ENCODE peak calls at places on chromosomes 3 and 15, in seven cellular contexts. W is breast epithelium, T is GM12891, C is esophagus muscularis mucosa, J is SK-N-SH, B is HCT116, D is Panc1. M is an unnamed sample.

GRCh38 chr3:108022316-108023150 is 68.3 kb downstream of the CD47 start:
- DNase-seq in D (no peak), W (no peak), B (no peak), T (no peak), C (no peak), J (no peak), M (peak; percentile 69)

GRCh38 chr3:67381667-67382272 is 272.6 kb downstream of the SUCLG2 start:
- DNase-seq in B (no peak), J (peak; percentile 23), D (no peak), C (no peak), T (no peak), W (no peak), M (no peak)

GRCh38 chr3:33277193-33277882 is at the start of gene FBXL2:
- DNase-seq in C (no peak), J (peak; percentile 98), T (peak; percentile 55), B (peak; percentile 57), W (peak; percentile 70), D (no peak), M (peak; percentile 73)

GRCh38 chr3:185796431-185797107 is 28.3 kb downstream of the IGF2BP2 start:
- DNase-seq in C (no peak), T (no peak), J (no peak), B (peak; percentile 97), D (peak; percentile 94), W (no peak), M (no peak)

GRCh38 chr3:112653881-112654300 is 12.9 kb upstream of the CCDC80 start:
- DNase-seq in C (no peak), D (no peak), J (no peak), T (no peak), B (no peak), W (no peak), M (no peak)

GRCh38 chr3:41200669-41201021 is 1.3 kb downstream of the CTNNB1 start:
- DNase-seq in C (no peak), W (no peak), D (no peak), T (no peak), J (no peak), B (no peak), M (no peak)

GRCh38 chr15:50066202-50066601 is 52.8 kb downstream of the ATP8B4 start:
- DNase-seq in D (no peak), J (no peak), T (no peak), B (no peak), C (no peak), W (no peak), M (no peak)

GRCh38 chr3:33637482-33637881 is 80.6 kb downstream of the CLASP2 start:
- DNase-seq in C (no peak), D (no peak), T (no peak), J (no peak), B (no peak), W (no peak), M (no peak)

GRCh38 chr15:41559489-41560177 is 621 bp downstream of the TYRO3 start:
- DNase-seq in B (no peak), C (no peak), W (no peak), T (no peak), J (peak; percentile 66), D (no peak), M (peak; percentile 31)

GRCh38 chr3:152826476-152826875 is 8.5 kb upstream of the P2RY1 start:
- DNase-seq in T (no peak), J (no peak), W (no peak), D (no peak), B (no peak), C (no peak), M (no peak)

GRCh38 chr15:78063966-78064365 is 13.5 kb downstream of the TBC1D2B start:
- DNase-seq in W (no peak), J (no peak), C (no peak), D (no peak), B (no peak), T (no peak), M (no peak)

GRCh38 chr3:123158330-123158729 is 43.4 kb upstream of the SEC22A start:
- DNase-seq in C (no peak), T (no peak), W (no peak), J (peak; percentile 19), D (no peak), B (no peak), M (no peak)

GRCh38 chr3:64539451-64540196 is 148.2 kb downstream of the ADAMTS9 start:
- DNase-seq in J (no peak), C (no peak), B (no peak), W (no peak), T (no peak), D (no peak), M (no peak)

GRCh38 chr3:64546856-64547255 is 140.9 kb downstream of the ADAMTS9 start:
- DNase-seq in T (no peak), W (no peak), J (no peak), D (no peak), B (no peak), C (no peak), M (no peak)

DNA sequence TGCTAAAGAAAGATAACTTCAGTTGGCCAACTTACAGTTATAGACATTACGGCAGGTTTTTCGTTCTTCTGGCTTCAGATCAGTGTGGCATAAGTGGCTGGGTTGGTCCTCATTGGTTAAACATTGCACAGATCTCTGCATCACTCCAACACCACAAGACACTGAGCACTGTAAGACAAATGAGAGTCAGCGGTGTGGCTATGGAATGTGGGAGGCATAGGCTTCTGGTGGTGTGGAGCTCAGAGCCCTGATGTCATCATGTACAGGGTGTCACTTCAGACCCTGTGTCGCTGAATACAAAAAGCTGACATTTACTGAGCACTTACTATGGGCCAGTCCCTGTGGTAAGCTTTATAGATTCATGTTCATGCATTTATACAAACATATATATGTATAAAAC is 146.0 kb downstream of the ADAMTS9 start:
- DNase-seq in D (no peak), J (no peak), W (no peak), B (no peak), T (no peak), C (no peak), M (no peak)
- TF ChIP-seq POLR2AphosphoS5 in D (no peak), J (no peak), W (no peak), B (no peak), T (no peak), C (no peak), M (no peak)

DNA sequence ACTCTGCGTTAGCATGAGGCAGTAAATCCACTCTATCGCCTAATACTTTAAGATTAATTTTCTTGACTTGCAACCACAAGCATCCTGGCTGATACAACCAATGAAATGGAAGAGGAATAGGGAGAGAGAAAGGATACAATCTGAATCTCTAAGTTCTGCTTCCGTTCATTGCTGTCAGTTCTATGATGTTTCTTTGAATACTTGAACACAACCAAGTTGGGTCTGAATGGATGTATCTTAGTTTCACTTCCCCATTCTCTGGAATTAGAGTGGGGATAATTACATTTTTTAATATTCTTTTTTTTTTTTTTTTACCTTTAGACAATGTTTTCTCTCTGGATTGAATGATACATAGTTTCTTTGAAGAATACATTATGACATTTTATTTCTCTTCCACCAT is 22.9 kb downstream of the PDE8A start:
- DNase-seq in B (no peak), J (no peak), W (no peak), D (no peak), T (no peak), C (no peak), M (no peak)
- TF ChIP-seq POLR2AphosphoS5 in B (no peak), J (no peak), W (no peak), D (no peak), T (no peak), C (no peak), M (no peak)

GRCh38 chr3:72903004-72903403 is 15.2 kb downstream of the GXYLT2 start:
- DNase-seq in W (no peak), T (no peak), C (no peak), J (no peak), D (peak; percentile 42), B (no peak), M (no peak)
- TF ChIP-seq POLR2AphosphoS5 in W (no peak), T (no peak), C (peak; percentile 53), J (no peak), D (no peak), B (no peak), M (no peak)

GRCh38 chr3:184240384-184241140 is 8.2 kb downstream of the ALG3 start:
- DNase-seq in B (no peak), C (no peak), T (no peak), D (no peak), J (no peak), W (no peak), M (no peak)

GRCh38 chr3:184239710-184240109 is 9.1 kb downstream of the ALG3 start:
- DNase-seq in B (no peak), J (no peak), D (no peak), W (no peak), T (no peak), C (no peak), M (no peak)

GRCh38 chr3:184242297-184242685 is 6.5 kb downstream of the ALG3 start:
- DNase-seq in C (no peak), J (no peak), B (no peak), D (no peak), W (no peak), T (no peak), M (no peak)

GRCh38 chr3:184241141-184241446 is 7.7 kb downstream of the ALG3 start:
- DNase-seq in C (no peak), T (no peak), B (no peak), D (no peak), W (no peak), J (no peak), M (no peak)

GRCh38 chr3:184241447-184242296 is 7.1 kb downstream of the ALG3 start:
- DNase-seq in B (no peak), T (no peak), W (no peak), D (no peak), J (peak; percentile 61), C (no peak), M (peak; percentile 82)
- TF ChIP-seq POLR2AphosphoS5 in B (peak; percentile 41), T (no peak), W (no peak), D (peak; percentile 45), J (no peak), C (no peak), M (no peak)

M was measured in upper lobe of left lung.